ENCODE peak calls at places on chromosomes 5 and 9, in seven cellular contexts. G, V, R, T, I, P and C are unnamed samples. For H3K4me1, the result is how much of the 10 kb centered on the place peaks cover.

GRCh38 chr5:87154191-87154590 is 113.5 kb upstream of the RASA1 start:
- DNase-seq in G (no peak), V (no peak), R (no peak), T (no peak), I (no peak), P (no peak), C (no peak)

GRCh38 chr5:32942225-32942989 is 231.3 kb downstream of the NPR3 start:
- DNase-seq in G (peak), V (no peak), R (no peak), T (no peak), I (no peak), P (no peak), C (no peak)

GRCh38 chr9:70924380-70924779 is 197.0 kb downstream of the TRPM3 start:
- DNase-seq in G (no peak), V (no peak), R (no peak), T (no peak), I (no peak), P (no peak), C (no peak)

GRCh38 chr5:142600611-142601360 is 85.1 kb downstream of the FGF1 start:
- DNase-seq in G (no peak), V (no peak), R (peak), T (peak), I (peak), P (no peak), C (no peak)

GRCh38 chr5:164235176-164235914 is 729.9 kb downstream of the MAT2B start:
- DNase-seq in G (no peak), V (no peak), R (no peak), T (no peak), I (no peak), P (no peak), C (no peak)

GRCh38 chr5:40775846-40776657 is 20.3 kb upstream of the TTC33 start:
- DNase-seq in G (no peak), V (no peak), R (no peak), T (no peak), I (no peak), P (no peak), C (no peak)

GRCh38 chr9:16515879-16516289 is 354.6 kb downstream of the BNC2 start:
- DNase-seq in G (peak), V (no peak), R (no peak), T (no peak), I (no peak), P (no peak), C (no peak)

GRCh38 chr5:143036146-143036927 is 266.2 kb downstream of the ARHGAP26 start:
- DNase-seq in G (no peak), V (no peak), R (no peak), T (no peak), I (no peak), P (no peak), C (no peak)

GRCh38 chr5:139709587-139710369 is 61.6 kb downstream of the CXXC5 start:
- DNase-seq in G (no peak), V (no peak), R (no peak), T (no peak), I (no peak), P (no peak), C (no peak)

GRCh38 chr5:154967419-154968024 is 26.6 kb downstream of the MRPL22 start:
- DNase-seq in G (peak), V (no peak), R (no peak), T (no peak), I (no peak), P (no peak), C (no peak)

GRCh38 chr9:109320734-109321448 is at the start of gene EPB41L4B:
- DNase-seq in G (peak), V (peak), R (peak), T (peak), I (peak), P (peak), C (peak)

GRCh38 chr9:109325089-109325488 is 4.2 kb upstream of the EPB41L4B start:
- DNase-seq in G (no peak), V (no peak), R (no peak), T (no peak), I (no peak), P (no peak), C (no peak)

GRCh38 chr9:109320338-109320733 is 523 bp downstream of the EPB41L4B start:
- DNase-seq in G (peak), V (no peak), R (no peak), T (no peak), I (no peak), P (no peak), C (no peak)

GRCh38 chr9:109321727-109322126 is 868 bp upstream of the EPB41L4B start:
- DNase-seq in G (no peak), V (no peak), R (no peak), T (no peak), I (no peak), P (no peak), C (no peak)

GRCh38 chr9:109323771-109324170 is 2.9 kb upstream of the EPB41L4B start:
- DNase-seq in G (no peak), V (no peak), R (no peak), T (no peak), I (no peak), P (no peak), C (no peak)
- H3K4me3 ChIP-seq in G (no peak), V (no peak), R (no peak), T (no peak), I (no peak), P (no peak), C (no peak)

GRCh38 chr5:177311361-177311722 is 356 bp downstream of the MXD3 start:
- DNase-seq in G (no peak), V (no peak), R (no peak), T (no peak), I (no peak), P (no peak), C (no peak)

GRCh38 chr5:177310332-177310731 is 1.4 kb downstream of the MXD3 start:
- DNase-seq in G (no peak), V (peak), R (no peak), T (peak), I (no peak), P (no peak), C (no peak)

GRCh38 chr5:177310757-177311173 is 933 bp downstream of the MXD3 start:
- DNase-seq in G (peak), V (peak), R (no peak), T (peak), I (no peak), P (no peak), C (no peak)

GRCh38 chr5:177312649-177313181 is 1.0 kb upstream of the MXD3 start:
- DNase-seq in G (peak), V (peak), R (no peak), T (no peak), I (no peak), P (no peak), C (no peak)

DNA sequence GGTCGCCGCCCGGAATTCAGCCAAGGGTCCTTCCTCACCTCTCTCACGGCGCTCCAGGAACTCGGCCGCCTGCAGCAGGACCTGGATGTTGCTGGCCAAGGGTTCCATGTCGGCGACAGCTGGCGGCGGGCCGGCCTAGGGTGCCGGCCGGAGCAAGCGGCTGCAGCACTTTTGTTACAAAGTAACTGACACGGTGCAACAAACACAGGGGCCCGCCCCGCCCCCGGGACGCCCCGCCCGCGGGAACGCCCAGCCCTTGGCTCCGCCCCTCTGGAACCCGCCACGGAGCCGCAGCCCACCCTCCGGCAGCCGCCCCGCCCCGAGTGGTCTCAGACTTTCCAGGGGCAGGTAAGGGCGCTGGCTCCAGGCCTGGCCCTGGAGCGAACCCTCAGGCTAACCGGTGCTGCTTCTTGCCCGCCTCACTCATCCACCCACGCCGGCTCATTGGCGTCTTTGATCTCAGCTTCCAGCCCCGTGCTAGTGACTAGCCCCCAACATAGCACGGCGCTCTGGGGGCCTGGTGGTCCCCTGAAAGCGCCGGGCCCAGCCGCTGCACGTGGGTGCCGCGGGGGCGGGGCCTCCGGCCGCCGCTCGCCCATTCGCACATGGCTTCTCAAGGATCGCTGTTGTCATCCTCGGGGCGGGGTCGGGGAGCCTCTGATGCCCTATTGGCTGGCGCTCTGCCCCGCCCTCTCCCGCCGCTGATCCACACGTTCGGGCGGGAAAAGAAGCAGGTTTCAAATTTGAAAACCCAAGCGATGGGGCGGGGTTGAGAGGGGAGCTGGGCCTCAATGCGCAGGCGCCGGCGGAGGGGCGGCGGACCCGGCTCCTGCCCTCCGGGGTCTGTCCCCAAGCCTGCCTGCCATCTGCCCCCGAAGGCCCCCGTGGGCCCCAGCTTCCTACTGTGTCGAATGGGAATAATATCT is at the start of gene MXD3:
- DNase-seq in G (peak), V (peak), R (peak), T (peak), I (peak), P (peak), C (peak)
- H3K4me1 ChIP-seq in G (under half), V (under half), R (under half), T (under half), I (under half), P (under half), C (under half)

GRCh38 chr5:56838409-56839039 is 23.2 kb downstream of the MAP3K1 start:
- DNase-seq in G (peak), V (no peak), R (no peak), T (no peak), I (no peak), P (no peak), C (no peak)

GRCh38 chr5:56837956-56838355 is 22.6 kb downstream of the MAP3K1 start:
- DNase-seq in G (no peak), V (no peak), R (no peak), T (no peak), I (no peak), P (no peak), C (no peak)

GRCh38 chr5:56839062-56839461 is 23.7 kb downstream of the MAP3K1 start:
- DNase-seq in G (no peak), V (no peak), R (no peak), T (no peak), I (no peak), P (no peak), C (no peak)

GRCh38 chr5:56840597-56840996 is 25.2 kb downstream of the MAP3K1 start:
- DNase-seq in G (no peak), V (no peak), R (no peak), T (no peak), I (no peak), P (no peak), C (no peak)

GRCh38 chr5:56837386-56837785 is 22.0 kb downstream of the MAP3K1 start:
- DNase-seq in G (no peak), V (no peak), R (no peak), T (no peak), I (no peak), P (no peak), C (no peak)
- H3K27ac ChIP-seq in G (no peak), V (no peak), R (peak), T (peak), I (no peak), P (peak), C (peak)

DNA sequence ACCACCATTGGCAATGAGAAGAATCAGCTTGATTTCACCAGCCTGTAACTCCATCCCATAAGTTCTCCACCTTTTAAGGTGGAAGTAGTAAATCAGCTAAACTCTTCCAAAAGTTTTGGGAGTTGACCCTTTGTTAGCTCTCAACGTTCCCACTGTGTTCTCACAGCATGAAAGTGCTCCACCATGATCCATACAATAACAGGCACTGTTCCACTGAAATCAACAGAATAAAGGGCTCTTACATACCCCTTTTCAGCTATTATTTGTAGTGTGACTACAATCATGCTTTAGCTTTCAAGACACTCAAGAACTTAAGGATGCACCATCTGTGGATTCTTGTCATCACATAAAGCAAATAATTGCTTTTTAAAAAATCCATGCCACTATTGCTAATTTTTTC is 81.6 kb downstream of the PPP2R2B start:
- DNase-seq in G (peak), V (no peak), R (no peak), T (no peak), I (no peak), P (no peak), C (no peak)
- H3K4me3 ChIP-seq in G (peak), V (no peak), R (no peak), T (no peak), I (no peak), P (no peak), C (no peak)

DNA sequence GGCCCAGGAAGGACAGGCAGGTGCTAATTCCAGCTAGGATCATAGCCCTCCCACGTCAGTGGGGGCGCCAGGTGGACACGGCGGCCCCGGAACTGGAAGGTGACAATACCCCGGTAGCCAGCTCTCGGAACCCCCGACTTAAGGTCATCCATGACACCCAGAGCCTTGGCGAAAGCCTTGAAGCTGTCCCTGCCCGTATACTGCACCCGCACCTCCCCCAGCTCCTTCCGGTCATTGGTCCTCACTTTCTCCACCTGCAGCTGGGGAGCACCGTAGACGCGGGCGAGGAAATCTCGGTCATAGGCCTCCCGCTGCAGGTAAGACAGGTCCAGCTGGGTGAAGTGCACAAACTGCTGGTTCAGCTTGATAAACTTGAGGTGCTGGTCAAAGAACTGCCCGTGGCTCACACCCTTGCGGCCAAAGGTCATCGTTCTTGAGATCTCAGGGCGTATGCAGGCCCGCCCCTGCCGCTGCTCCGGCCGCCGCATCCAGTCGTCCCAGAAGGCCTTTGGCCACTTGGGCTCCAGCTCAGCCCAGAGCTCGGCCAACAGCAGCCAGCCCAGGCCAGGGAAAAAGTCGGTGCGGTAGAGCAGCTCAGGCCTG is 10.9 kb downstream of the MGAT1 start:
- DNase-seq in G (no peak), V (no peak), R (no peak), T (no peak), I (no peak), P (no peak), C (no peak)
- H3K4me1 ChIP-seq in G (under half), V (under half), R (under half), T (under half), I (under half), P (under half), C (under half)

GRCh38 chr9:110093871-110094270 is 114.1 kb downstream of the C9orf152 start:
- DNase-seq in G (no peak), V (no peak), R (no peak), T (no peak), I (no peak), P (no peak), C (no peak)

GRCh38 chr9:110095776-110096175 is 112.2 kb downstream of the C9orf152 start:
- DNase-seq in G (no peak), V (no peak), R (no peak), T (no peak), I (no peak), P (no peak), C (no peak)

GRCh38 chr9:110093417-110093816 is 114.5 kb downstream of the C9orf152 start:
- DNase-seq in G (no peak), V (no peak), R (no peak), T (no peak), I (no peak), P (no peak), C (no peak)

GRCh38 chr9:110092792-110093191 is 115.2 kb downstream of the C9orf152 start:
- DNase-seq in G (no peak), V (no peak), R (no peak), T (no peak), I (no peak), P (no peak), C (no peak)

DNA sequence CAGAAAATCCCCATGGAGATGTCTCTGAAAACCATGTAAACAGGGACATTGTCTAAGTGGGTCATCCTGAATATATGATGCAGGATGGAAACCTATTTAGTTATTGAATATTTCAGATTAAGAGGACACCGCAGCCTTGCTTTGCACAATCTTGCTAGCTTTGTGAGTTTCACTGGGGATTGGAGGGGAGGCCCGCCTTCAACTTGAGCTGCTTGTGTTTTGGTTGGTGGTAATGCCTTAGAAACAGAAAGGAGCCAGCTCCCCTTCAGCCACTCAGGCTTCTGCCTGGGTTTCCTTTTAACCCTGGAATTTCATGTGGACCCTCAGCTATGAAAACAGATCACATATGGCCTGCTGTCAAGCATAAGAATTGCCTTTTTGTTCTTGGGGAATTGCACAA is 112.7 kb downstream of the C9orf152 start:
- DNase-seq in G (no peak), V (no peak), R (no peak), T (no peak), I (no peak), P (no peak), C (no peak)
- H3K27ac ChIP-seq in G (no peak), V (no peak), R (no peak), T (peak), I (no peak), P (no peak), C (no peak)

DNA sequence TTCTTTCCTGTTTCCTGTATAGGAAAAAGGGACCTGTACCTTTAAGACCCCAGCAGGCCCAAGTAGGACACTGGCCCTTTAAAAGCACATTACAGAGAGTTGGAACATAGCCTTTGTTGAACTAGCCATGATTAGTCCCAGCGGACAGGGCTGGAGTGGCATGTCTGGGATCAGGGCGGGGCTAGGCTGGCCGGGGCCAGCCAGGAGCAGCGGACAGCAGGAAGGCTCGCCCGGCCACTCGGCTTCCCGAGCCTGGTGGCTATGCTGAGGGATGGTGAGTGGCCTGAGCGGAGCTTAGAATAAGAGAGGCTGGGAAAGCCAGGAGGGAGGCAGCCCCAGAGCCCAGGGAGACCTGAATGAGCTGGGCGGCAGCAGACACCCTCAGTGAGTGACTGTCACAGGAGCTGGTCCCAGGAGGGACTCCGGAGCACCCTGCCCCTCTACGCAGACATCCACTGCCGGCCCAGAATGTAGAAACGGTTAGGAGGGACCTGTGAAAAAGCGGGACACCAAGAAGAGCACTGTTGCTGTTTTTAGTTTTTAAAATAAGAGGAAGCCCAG is 92.1 kb downstream of the DAB2IP start:
- DNase-seq in G (peak), V (peak), R (peak), T (peak), I (peak), P (no peak), C (no peak)
- H3K4me3 ChIP-seq in G (peak), V (peak), R (peak), T (peak), I (peak), P (no peak), C (no peak)

DNA sequence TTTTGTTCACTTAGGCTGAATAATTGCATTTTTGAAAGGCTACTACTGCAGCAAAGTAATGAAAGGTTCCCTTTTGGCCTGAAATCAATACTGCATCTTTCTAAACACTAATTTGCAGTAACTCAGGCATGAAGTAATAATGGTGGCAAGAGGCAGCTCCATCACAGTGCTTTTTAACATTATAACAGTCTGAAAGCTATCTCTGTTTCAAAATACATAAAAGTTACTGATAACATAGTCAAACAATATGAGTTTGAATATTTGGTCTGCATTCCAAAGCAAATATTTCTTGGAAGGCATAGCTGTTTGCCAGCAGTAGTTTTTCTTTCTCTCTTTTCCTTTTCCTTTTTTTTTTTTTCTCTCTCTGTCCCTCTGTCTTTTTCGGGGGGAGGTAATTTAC is 113.4 kb downstream of the FBN2 start:
- DNase-seq in G (no peak), V (no peak), R (no peak), T (no peak), I (no peak), P (no peak), C (no peak)
- H3K4me1 ChIP-seq in G (under half), V (under half), R (under half), T (under half), I (under half), P (under half), C (under half)